ENCODE peak calls at places on chromosome 18, in nine cellular contexts. D is uterus, W is astrocyte of the cerebellum, X is fibroblast of pulmonary artery, F is type B pancreatic cell, C is brain microvascular endothelial cell, Z is nephron progenitor cell, O is fibroblast of the aortic adventitia, A is heart left ventricle. V is an unnamed sample.

GRCh38 chr18:9025104-9025838 is 77.2 kb upstream of the NDUFV2 start:
- DNase-seq in D (no peak), W (no peak), X (no peak), F (no peak), C (no peak), Z (no peak), O (peak), A (no peak), V (no peak)

GRCh38 chr18:48852292-48852691 is 98.5 kb downstream of the SMAD7 start:
- DNase-seq in D (no peak), W (no peak), X (no peak), F (no peak), C (no peak), Z (no peak), O (no peak), A (no peak), V (no peak)

GRCh38 chr18:12766986-12767433 is 64.2 kb downstream of the PSMG2 start:
- DNase-seq in D (no peak), W (no peak), X (no peak), F (no peak), C (no peak), Z (peak), O (no peak), A (no peak), V (peak)

GRCh38 chr18:34880403-34880802 is 160.8 kb upstream of the MAPRE2 start:
- DNase-seq in D (no peak), W (no peak), X (no peak), F (no peak), C (no peak), Z (no peak), O (peak), A (no peak), V (no peak)

GRCh38 chr18:3265564-3266033 is 3.7 kb downstream of the MYL12B start:
- DNase-seq in D (no peak), W (no peak), X (peak), F (no peak), C (no peak), Z (no peak), O (peak), A (no peak), V (no peak)

GRCh38 chr18:34697233-34697632 is 12.9 kb upstream of the DTNA start:
- DNase-seq in D (no peak), W (no peak), X (no peak), F (no peak), C (no peak), Z (no peak), O (no peak), A (no peak), V (no peak)

GRCh38 chr18:35524236-35524635 is 26.5 kb upstream of the INO80C start:
- DNase-seq in D (no peak), W (no peak), X (no peak), F (no peak), C (no peak), Z (no peak), O (no peak), A (no peak), V (no peak)

GRCh38 chr18:22052405-22053105 is 116.8 kb upstream of the GATA6 start:
- DNase-seq in D (no peak), W (no peak), X (no peak), F (no peak), C (no peak), Z (no peak), O (no peak), A (no peak), V (no peak)

GRCh38 chr18:3836483-3836882 is 386.5 kb downstream of the TGIF1 start:
- DNase-seq in D (no peak), W (no peak), X (no peak), F (no peak), C (no peak), Z (no peak), O (no peak), A (no peak), V (no peak)

GRCh38 chr18:33010149-33010548 is 237.3 kb upstream of the KLHL14 start:
- DNase-seq in D (no peak), W (peak), X (peak), F (no peak), C (no peak), Z (no peak), O (no peak), A (no peak), V (no peak)

GRCh38 chr18:13604751-13605150 is 121.6 kb downstream of the FAM210A start:
- DNase-seq in D (no peak), W (no peak), X (no peak), F (no peak), C (no peak), Z (no peak), O (no peak), A (no peak), V (no peak)

GRCh38 chr18:79519751-79520472 is 124.2 kb downstream of the NFATC1 start:
- DNase-seq in D (no peak), W (no peak), X (peak), F (no peak), C (no peak), Z (peak), O (no peak), A (no peak), V (peak)

GRCh38 chr18:10299686-10300085 is 154.7 kb upstream of the APCDD1 start:
- DNase-seq in D (no peak), W (peak), X (no peak), F (no peak), C (no peak), Z (no peak), O (no peak), A (no peak), V (no peak)

GRCh38 chr18:75492897-75493296 is 65.4 kb upstream of the SMIM21 start:
- DNase-seq in D (no peak), W (peak), X (no peak), F (no peak), C (no peak), Z (no peak), O (peak), A (no peak), V (no peak)

GRCh38 chr18:33076601-33077000 is 303.8 kb upstream of the KLHL14 start:
- DNase-seq in D (no peak), W (no peak), X (no peak), F (no peak), C (no peak), Z (no peak), O (no peak), A (no peak), V (no peak)

GRCh38 chr18:32771169-32771751 is 1.6 kb downstream of the KLHL14 start:
- DNase-seq in D (no peak), W (no peak), X (no peak), F (no peak), C (no peak), Z (peak), O (no peak), A (no peak), V (no peak)

GRCh38 chr18:79871481-79872091 is 73.8 kb downstream of the KCNG2 start:
- DNase-seq in D (no peak), W (no peak), X (no peak), F (no peak), C (no peak), Z (no peak), O (no peak), A (no peak), V (no peak)

GRCh38 chr18:22517356-22517755 is 99.6 kb upstream of the CTAGE1 start:
- DNase-seq in D (no peak), W (no peak), X (peak), F (no peak), C (no peak), Z (no peak), O (peak), A (no peak), V (no peak)

GRCh38 chr18:56285387-56286055 is 352.9 kb downstream of the TXNL1 start:
- DNase-seq in D (no peak), W (no peak), X (no peak), F (no peak), C (no peak), Z (no peak), O (no peak), A (no peak), V (no peak)

GRCh38 chr18:7117390-7118355 is at the start of gene LAMA1:
- DNase-seq in D (no peak), W (no peak), X (peak), F (peak), C (no peak), Z (peak), O (no peak), A (no peak), V (no peak)

GRCh38 chr18:59592624-59593023 is 104.6 kb downstream of the CCBE1 start:
- DNase-seq in D (no peak), W (no peak), X (no peak), F (no peak), C (no peak), Z (no peak), O (no peak), A (no peak), V (no peak)

GRCh38 chr18:10304853-10305252 is 149.6 kb upstream of the APCDD1 start:
- DNase-seq in D (no peak), W (peak), X (peak), F (no peak), C (no peak), Z (no peak), O (peak), A (no peak), V (peak)

GRCh38 chr18:51884039-51884438 is 456.0 kb upstream of the DCC start:
- DNase-seq in D (no peak), W (no peak), X (no peak), F (no peak), C (no peak), Z (no peak), O (no peak), A (no peak), V (no peak)

GRCh38 chr18:56258178-56258577 is 380.2 kb downstream of the TXNL1 start:
- DNase-seq in D (no peak), W (no peak), X (no peak), F (no peak), C (no peak), Z (no peak), O (no peak), A (no peak), V (no peak)

GRCh38 chr18:14767474-14767873 is 19.5 kb downstream of the ANKRD30B start:
- DNase-seq in D (no peak), W (no peak), X (no peak), F (no peak), C (no peak), Z (no peak), O (peak), A (no peak), V (no peak)

GRCh38 chr18:47772374-47773248 is 157.8 kb downstream of the SMAD2 start:
- DNase-seq in D (no peak), W (peak), X (peak), F (no peak), C (peak), Z (peak), O (peak), A (no peak), V (no peak)

GRCh38 chr18:35580748-35581534 is 599 bp upstream of the GALNT1 start:
- DNase-seq in D (peak), W (no peak), X (peak), F (peak), C (peak), Z (peak), O (peak), A (peak), V (peak)

GRCh38 chr18:75268206-75268605 is 57.6 kb downstream of the TSHZ1 start:
- DNase-seq in D (no peak), W (no peak), X (no peak), F (no peak), C (no peak), Z (no peak), O (no peak), A (no peak), V (no peak)

GRCh38 chr18:44589709-44590108 is 91.0 kb upstream of the SETBP1 start:
- DNase-seq in D (no peak), W (peak), X (peak), F (no peak), C (peak), Z (no peak), O (peak), A (no peak), V (no peak)

GRCh38 chr18:59873616-59874015 is 26.2 kb upstream of the PMAIP1 start:
- DNase-seq in D (no peak), W (no peak), X (peak), F (no peak), C (no peak), Z (no peak), O (no peak), A (no peak), V (no peak)

GRCh38 chr18:32298289-32298688 is 108.5 kb downstream of the MEP1B start:
- DNase-seq in D (no peak), W (no peak), X (peak), F (no peak), C (no peak), Z (no peak), O (no peak), A (no peak), V (no peak)

GRCh38 chr18:49907346-49907929 is 94.1 kb upstream of the ACAA2 start:
- DNase-seq in D (no peak), W (peak), X (peak), F (no peak), C (no peak), Z (peak), O (peak), A (no peak), V (peak)

GRCh38 chr18:28459587-28459986 is 282.7 kb upstream of the CDH2 start:
- DNase-seq in D (no peak), W (no peak), X (peak), F (no peak), C (no peak), Z (no peak), O (peak), A (no peak), V (no peak)

GRCh38 chr18:54162431-54162830 is 62.0 kb downstream of the MBD2 start:
- DNase-seq in D (no peak), W (peak), X (peak), F (no peak), C (peak), Z (no peak), O (peak), A (no peak), V (no peak)

GRCh38 chr18:40851014-40851429 is 1104.0 kb upstream of the PIK3C3 start:
- DNase-seq in D (no peak), W (peak), X (peak), F (no peak), C (no peak), Z (no peak), O (peak), A (no peak), V (no peak)

GRCh38 chr18:21110667-21111350 is 804 bp downstream of the ROCK1 start:
- DNase-seq in D (no peak), W (no peak), X (peak), F (peak), C (peak), Z (peak), O (peak), A (peak), V (no peak)

GRCh38 chr18:36297419-36298112 is at the start of gene FHOD3:
- DNase-seq in D (peak), W (no peak), X (peak), F (peak), C (no peak), Z (peak), O (peak), A (peak), V (no peak)

GRCh38 chr18:49849331-49850217 is 36.2 kb upstream of the ACAA2 start:
- DNase-seq in D (no peak), W (peak), X (peak), F (no peak), C (peak), Z (peak), O (peak), A (peak), V (no peak)

GRCh38 chr18:71707400-71707799 is 836.7 kb downstream of the CBLN2 start:
- DNase-seq in D (no peak), W (no peak), X (peak), F (no peak), C (no peak), Z (no peak), O (no peak), A (no peak), V (no peak)

GRCh38 chr18:64972545-64972944 is 778.3 kb upstream of the CDH7 start:
- DNase-seq in D (no peak), W (no peak), X (no peak), F (no peak), C (no peak), Z (no peak), O (no peak), A (no peak), V (no peak)

DNA sequence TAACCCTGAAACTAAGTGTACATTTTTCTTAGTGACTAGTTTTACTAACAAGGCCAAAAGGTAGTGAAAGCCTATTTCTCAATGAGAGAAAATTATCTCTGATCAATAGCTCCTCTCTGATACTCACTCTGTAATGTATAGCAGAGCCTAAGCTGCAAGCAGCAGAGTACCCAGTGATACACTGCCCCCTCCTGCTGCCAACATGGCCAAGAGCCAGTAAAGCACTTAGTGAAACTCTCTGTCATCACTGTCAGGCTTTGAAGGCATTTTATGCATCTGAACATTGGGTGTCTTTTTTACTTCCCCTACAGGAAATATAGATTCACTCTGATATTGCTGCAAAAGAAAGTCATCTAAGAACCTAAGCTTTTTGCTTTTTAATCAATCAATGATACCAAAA is 784.1 kb upstream of the CDH7 start:
- DNase-seq in D (no peak), W (no peak), X (no peak), F (no peak), C (no peak), Z (peak), O (no peak), A (peak), V (no peak)
- TF ChIP-seq CTCF in D (no peak), W (no peak), X (no peak), F (peak), C (no peak), Z (no peak), O (no peak), A (no peak), V (no peak)

DNA sequence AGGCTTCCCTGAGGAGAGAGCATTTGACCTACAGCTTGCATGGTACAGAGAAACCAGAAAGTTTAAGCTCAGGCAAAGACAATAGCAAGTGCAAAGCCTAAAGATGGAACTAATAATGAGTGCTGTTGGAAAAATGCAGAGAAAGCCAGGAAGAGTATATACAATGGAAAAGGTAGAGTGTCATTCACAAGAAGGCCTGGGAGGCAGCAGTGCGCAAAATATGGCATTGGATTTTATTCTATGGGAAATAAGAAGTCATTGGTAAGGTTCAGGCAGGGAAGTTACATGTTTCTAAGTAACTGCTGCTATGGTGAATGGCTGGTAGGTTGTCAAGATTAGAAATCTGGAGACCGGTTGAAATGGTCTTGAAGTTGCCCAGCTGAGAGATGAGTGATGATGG is 2167.3 kb upstream of the CELF4 start:
- DNase-seq in D (no peak), W (no peak), X (no peak), F (no peak), C (no peak), Z (no peak), O (no peak), A (no peak), V (no peak)
- TF ChIP-seq CTCF in D (no peak), W (peak), X (peak), F (peak), C (peak), Z (peak), O (no peak), A (no peak), V (no peak)

DNA sequence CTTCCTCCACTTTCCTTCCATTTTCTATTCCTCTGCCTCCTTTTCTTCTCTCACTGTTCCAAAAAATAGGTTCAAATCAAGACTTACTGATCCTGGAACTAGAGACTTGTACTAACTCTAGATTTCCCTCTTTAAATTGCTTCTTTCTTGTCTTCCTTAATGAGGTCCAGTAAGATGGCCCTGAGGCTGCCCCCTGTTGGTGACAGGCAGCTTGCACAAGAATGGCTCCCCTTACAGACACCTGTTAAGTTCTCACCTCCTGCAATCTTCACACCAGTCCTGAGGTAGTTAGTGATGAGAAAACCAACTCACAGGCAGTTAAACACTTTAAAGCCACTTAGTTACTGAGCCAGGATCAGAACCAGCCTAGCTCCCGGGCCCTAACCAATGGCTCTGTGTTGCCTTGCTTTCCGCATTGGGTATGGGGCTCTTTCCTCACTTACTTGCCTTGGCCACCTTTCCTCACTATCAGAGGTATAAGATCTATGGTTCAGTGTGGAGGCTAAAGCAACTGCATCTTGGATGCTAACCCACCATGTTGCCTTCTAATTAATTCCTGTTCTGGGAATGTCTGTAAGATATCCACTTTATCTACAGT is 130.6 kb downstream of the AKAIN1 start:
- DNase-seq in D (no peak), W (no peak), X (no peak), F (no peak), C (no peak), Z (no peak), O (no peak), A (no peak), V (no peak)
- TF ChIP-seq CTCF in D (no peak), W (peak), X (no peak), F (peak), C (no peak), Z (peak), O (no peak), A (peak), V (peak)

GRCh38 chr18:77762632-77763031 is 513.0 kb downstream of the GALR1 start:
- DNase-seq in D (no peak), W (no peak), X (no peak), F (no peak), C (no peak), Z (no peak), O (no peak), A (no peak), V (no peak)

GRCh38 chr18:77766421-77766820 is 516.8 kb downstream of the GALR1 start:
- DNase-seq in D (no peak), W (no peak), X (no peak), F (no peak), C (no peak), Z (no peak), O (no peak), A (no peak), V (no peak)

GRCh38 chr18:77763530-77763929 is 513.9 kb downstream of the GALR1 start:
- DNase-seq in D (no peak), W (no peak), X (no peak), F (no peak), C (no peak), Z (no peak), O (no peak), A (no peak), V (no peak)

GRCh38 chr18:77761332-77761731 is 511.7 kb downstream of the GALR1 start:
- DNase-seq in D (no peak), W (no peak), X (no peak), F (no peak), C (no peak), Z (no peak), O (no peak), A (no peak), V (no peak)

DNA sequence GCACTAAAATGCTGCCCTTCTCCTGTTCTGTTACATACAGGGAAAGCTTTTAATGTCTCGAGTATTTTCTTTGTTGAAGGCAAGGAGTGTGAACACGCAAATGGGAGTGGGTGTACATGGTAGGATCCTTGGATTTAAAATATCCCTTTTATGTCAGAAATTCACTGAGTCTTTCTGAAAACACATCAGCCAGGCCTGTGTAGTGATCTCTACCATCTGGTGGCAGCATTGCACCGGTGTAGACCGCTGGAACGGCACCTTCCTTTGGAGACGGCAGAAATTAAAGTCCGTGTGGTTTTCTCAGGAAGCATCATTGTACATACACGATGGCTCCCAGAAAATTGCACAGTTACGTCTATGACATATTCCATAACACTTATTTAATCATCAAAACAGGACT is 515.8 kb downstream of the GALR1 start:
- DNase-seq in D (no peak), W (no peak), X (no peak), F (no peak), C (peak), Z (peak), O (no peak), A (no peak), V (no peak)
- TF ChIP-seq CTCF in D (peak), W (peak), X (no peak), F (peak), C (no peak), Z (peak), O (no peak), A (peak), V (no peak)